ENCODE peak calls at places on chromosomes 13 and 19, in five cellular contexts. B is MCF 10A, T is fibroblast of pulmonary artery, E is head of caudate nucleus, G is upper lobe of right lung. M is an unnamed sample.

GRCh38 chr19:31715249-31715944 is 366.2 kb upstream of the TSHZ3 start:
- DNase-seq in B (no peak), T (peak), E (no peak), G (no peak), M (no peak)

GRCh38 chr19:2578391-2578826 is 102.5 kb downstream of the GADD45B start:
- DNase-seq in B (peak), T (peak), E (no peak), G (peak), M (no peak)

GRCh38 chr13:93635687-93636086 is 409.1 kb downstream of the GPC6 start:
- DNase-seq in B (no peak), T (peak), E (no peak), G (no peak), M (no peak)

GRCh38 chr13:49855930-49856329 is 63.4 kb upstream of the KPNA3 start:
- DNase-seq in B (no peak), T (no peak), E (no peak), G (no peak), M (no peak)

GRCh38 chr13:22926176-22927007 is 254.4 kb upstream of the SGCG start:
- DNase-seq in B (no peak), T (peak), E (no peak), G (peak), M (no peak)

GRCh38 chr13:44302233-44302632 is 71.4 kb upstream of the SERP2 start:
- DNase-seq in B (peak), T (peak), E (no peak), G (no peak), M (no peak)

GRCh38 chr19:18894254-18895037 is 1.5 kb downstream of the CERS1 start:
- DNase-seq in B (no peak), T (peak), E (peak), G (no peak), M (no peak)

GRCh38 chr19:6357995-6358394 is 3.3 kb upstream of the CLPP start:
- DNase-seq in B (no peak), T (no peak), E (no peak), G (no peak), M (no peak)

GRCh38 chr13:74153316-74153715 is 19.1 kb upstream of the KLF12 start:
- DNase-seq in B (peak), T (no peak), E (no peak), G (no peak), M (no peak)

GRCh38 chr13:33550885-33551284 is 265.3 kb upstream of the STARD13 start:
- DNase-seq in B (no peak), T (no peak), E (no peak), G (no peak), M (no peak)

GRCh38 chr13:80050252-80050651 is 290.7 kb downstream of the SPRY2 start:
- DNase-seq in B (no peak), T (peak), E (no peak), G (no peak), M (no peak)

GRCh38 chr13:112970552-112971287 is 1.7 kb downstream of the MCF2L start:
- DNase-seq in B (no peak), T (no peak), E (peak), G (peak), M (no peak)

M was measured in effector memory CD8-positive, alpha-beta T cell.